ENCODE peak calls at places on chromosomes 13 and 19, in six cellular contexts. R is CD4-positive, alpha-beta T cell; N is gastroesophageal sphincter; Z is activated CD8-positive, alpha-beta memory T cell treated with anti-CD3 and anti-CD28 coated beads, Interleukin-2, amount 10 ng/mL, durations not matched to agents 7 days and 5 days; W is aorta; V is A549. S is an unnamed sample.

GRCh38 chr13:29861694-29862110 is 11.3 kb upstream of the UBL3 start:
- ATAC-seq in W (no peak), Z (no peak), N (no peak), V (peak; percentile 76), R (no peak), S (peak; percentile 22)

GRCh38 chr19:49579947-49580263 is 451 bp downstream of the NOSIP start:
- ATAC-seq in V (peak; percentile 6), R (no peak), Z (peak; percentile 3), W (no peak), N (no peak), S (no peak)

GRCh38 chr19:5775668-5776309 is 8.8 kb downstream of the PRR22 start:
- ATAC-seq in V (peak; percentile 18), Z (no peak), W (no peak), R (no peak), N (no peak), S (peak; percentile 26)

GRCh38 chr13:106373989-106374572 is 161.4 kb downstream of the EFNB2 start:
- ATAC-seq in N (no peak), R (no peak), Z (no peak), W (peak; percentile 28), V (no peak), S (no peak)

GRCh38 chr13:95352486-95352885 is 51.2 kb upstream of the ABCC4 start:
- ATAC-seq in V (no peak), N (no peak), Z (no peak), W (no peak), R (no peak), S (no peak)

GRCh38 chr13:75363371-75363770 is 118.6 kb downstream of the TBC1D4 start:
- ATAC-seq in W (no peak), V (no peak), Z (no peak), R (no peak), N (no peak), S (no peak)

GRCh38 chr13:102856603-102857002 is 10.8 kb downstream of the ERCC5 start:
- ATAC-seq in N (no peak), Z (no peak), W (no peak), R (no peak), V (no peak), S (no peak)

GRCh38 chr13:99973163-99973785 is 1.7 kb upstream of the ZIC5 start:
- ATAC-seq in V (no peak), N (no peak), Z (no peak), W (no peak), R (no peak), S (no peak)

GRCh38 chr13:107977175-107977574 is 238.2 kb downstream of the LIG4 start:
- ATAC-seq in Z (no peak), R (no peak), N (no peak), W (no peak), V (no peak), S (no peak)

GRCh38 chr19:33508941-33509614 is 12.5 kb downstream of the PEPD start:
- ATAC-seq in W (no peak), V (no peak), R (no peak), N (no peak), Z (no peak), S (peak; percentile 27)

GRCh38 chr19:19997656-19998268 is 41.5 kb downstream of the ZNF682 start:
- ATAC-seq in Z (no peak), V (no peak), R (peak; percentile 55), N (no peak), W (no peak), S (no peak)

GRCh38 chr13:106151056-106151699 is 384.3 kb downstream of the EFNB2 start:
- ATAC-seq in V (peak; percentile 89), N (no peak), R (no peak), Z (no peak), W (no peak), S (peak; percentile 84)

GRCh38 chr19:50492303-50493052 is 15.8 kb upstream of the GARIN5A start:
- ATAC-seq in W (no peak), N (no peak), Z (peak; percentile 77), R (peak; percentile 91), V (peak; percentile 75), S (no peak)

GRCh38 chr13:103250071-103250470 is 183.9 kb upstream of the SLC10A2 start:
- ATAC-seq in R (no peak), W (no peak), N (no peak), V (no peak), Z (no peak), S (no peak)

GRCh38 chr13:111559612-111560423 is 239.4 kb downstream of the TEX29 start:
- ATAC-seq in V (no peak), N (no peak), W (no peak), Z (no peak), R (no peak), S (no peak)

GRCh38 chr13:110683921-110684320 is 22.0 kb downstream of the CARS2 start:
- ATAC-seq in R (no peak), V (no peak), Z (no peak), W (no peak), N (no peak), S (no peak)

GRCh38 chr19:14116918-14117578 is 514 bp downstream of the PRKACA start:
- ATAC-seq in Z (peak; percentile 1), V (no peak), R (no peak), W (no peak), N (no peak), S (no peak)

GRCh38 chr13:49220035-49220855 is at the start of gene MLNR:
- ATAC-seq in V (peak; percentile 98), Z (peak; percentile 78), R (peak; percentile 75), W (peak; percentile 46), N (peak; percentile 56), S (peak; percentile 71)

GRCh38 chr13:75993823-75994222 is 357.7 kb downstream of the LMO7 start:
- ATAC-seq in Z (no peak), N (no peak), V (no peak), W (no peak), R (no peak), S (peak; percentile 41)

S was measured in esophagus mucosa.